ENCODE peak calls at places on chromosomes 16 and 17, in four cellular contexts. P is HCT116, Z is H1, W is HepG2. Q is an unnamed sample. For H3K27me3, the result is how much of the 10 kb centered on the place peaks cover.

GRCh38 chr16:31453255-31454204 is 5.8 kb upstream of the ARMC5 start:
- DNase-seq in P (no peak), Z (no peak), W (peak), Q (peak)

GRCh38 chr17:59765038-59765437 is 57.6 kb downstream of the VMP1 start:
- DNase-seq in P (no peak), Z (no peak), W (no peak), Q (no peak)

GRCh38 chr16:1014771-1015495 is 33.4 kb downstream of the SOX8 start:
- DNase-seq in P (no peak), Z (no peak), W (no peak), Q (no peak)

GRCh38 chr17:14508156-14508555 is 207.3 kb downstream of the HS3ST3B1 start:
- DNase-seq in P (no peak), Z (no peak), W (no peak), Q (no peak)

GRCh38 chr17:65550075-65550635 is 11.3 kb downstream of the AXIN2 start:
- DNase-seq in P (no peak), Z (no peak), W (no peak), Q (no peak)

GRCh38 chr16:54473201-54473993 is 186.8 kb upstream of the IRX3 start:
- DNase-seq in P (no peak), Z (no peak), W (no peak), Q (no peak)

GRCh38 chr17:34913001-34913400 is 48.3 kb downstream of the CCT6B start:
- DNase-seq in P (no peak), Z (peak), W (no peak), Q (no peak)

GRCh38 chr17:38725066-38725465 is 5.1 kb upstream of the CISD3 start:
- DNase-seq in P (no peak), Z (no peak), W (no peak), Q (no peak)

GRCh38 chr17:53626286-53626685 is 196.4 kb upstream of the KIF2B start:
- DNase-seq in P (no peak), Z (no peak), W (no peak), Q (peak)

GRCh38 chr16:2712063-2712441 is 8.0 kb downstream of the PRSS27 start:
- DNase-seq in P (no peak), Z (no peak), W (no peak), Q (no peak)

GRCh38 chr17:68821860-68822693 is 133.1 kb downstream of the ABCA8 start:
- DNase-seq in P (peak), Z (no peak), W (peak), Q (no peak)

GRCh38 chr17:38701504-38702165 is 3.4 kb upstream of the MLLT6 start:
- DNase-seq in P (no peak), Z (no peak), W (peak), Q (peak)

GRCh38 chr16:27177031-27177774 is 26.1 kb upstream of the KDM8 start:
- DNase-seq in P (no peak), Z (no peak), W (no peak), Q (no peak)

GRCh38 chr17:57459286-57459915 is 203.1 kb downstream of the MSI2 start:
- DNase-seq in P (peak), Z (no peak), W (peak), Q (peak)

GRCh38 chr16:9296273-9296593 is 204.8 kb downstream of the HAPSTR1 start:
- DNase-seq in P (no peak), Z (no peak), W (no peak), Q (no peak)

GRCh38 chr17:51820766-51821165 is 337.7 kb downstream of the CA10 start:
- DNase-seq in P (no peak), Z (no peak), W (no peak), Q (no peak)

GRCh38 chr17:35849469-35850348 is 19.0 kb downstream of the HEATR9 start:
- DNase-seq in P (peak), Z (peak), W (peak), Q (peak)

GRCh38 chr16:90044111-90044551 is 24.9 kb upstream of the DBNDD1 start:
- DNase-seq in P (peak), Z (no peak), W (peak), Q (peak)

GRCh38 chr16:57486858-57487834 is 853 bp upstream of the DOK4 start:
- DNase-seq in P (no peak), Z (no peak), W (no peak), Q (no peak)

GRCh38 chr16:87461466-87461975 is 31.3 kb downstream of the ZCCHC14 start:
- DNase-seq in P (peak), Z (peak), W (peak), Q (peak)

GRCh38 chr16:8905168-8905762 is 23.1 kb downstream of the LITAFD start:
- DNase-seq in P (peak), Z (no peak), W (peak), Q (no peak)

GRCh38 chr17:32792207-32792606 is 84.7 kb downstream of the MYO1D start:
- DNase-seq in P (no peak), Z (no peak), W (peak), Q (no peak)

GRCh38 chr17:55442953-55443683 is 21.5 kb upstream of the MMD start:
- DNase-seq in P (no peak), Z (no peak), W (peak), Q (no peak)

GRCh38 chr16:17499223-17499902 is 28.6 kb upstream of the XYLT1 start:
- DNase-seq in P (no peak), Z (no peak), W (no peak), Q (no peak)

GRCh38 chr17:7702776-7703175 is 2.2 kb upstream of the EFNB3 start:
- DNase-seq in P (no peak), Z (no peak), W (no peak), Q (no peak)

GRCh38 chr17:59342681-59343127 is 11.2 kb downstream of the YPEL2 start:
- DNase-seq in P (no peak), Z (no peak), W (no peak), Q (no peak)

GRCh38 chr17:1390422-1391367 is 9.3 kb downstream of the YWHAE start:
- DNase-seq in P (no peak), Z (no peak), W (no peak), Q (no peak)

GRCh38 chr16:53414381-53414780 is 19.9 kb upstream of the RBL2 start:
- DNase-seq in P (no peak), Z (no peak), W (no peak), Q (no peak)

GRCh38 chr17:44599298-44600175 is 42.3 kb downstream of the FZD2 start:
- DNase-seq in P (no peak), Z (no peak), W (no peak), Q (peak)

GRCh38 chr17:9244066-9245052 is 223.0 kb downstream of the NTN1 start:
- DNase-seq in P (no peak), Z (no peak), W (no peak), Q (no peak)

GRCh38 chr17:18981642-18982424 is 22.7 kb downstream of the FAM83G start:
- DNase-seq in P (peak), Z (no peak), W (peak), Q (peak)

GRCh38 chr16:49578435-49579024 is 204.9 kb downstream of the C16orf78 start:
- DNase-seq in P (no peak), Z (no peak), W (no peak), Q (no peak)

GRCh38 chr16:80299416-80299815 is 241.4 kb upstream of the DYNLRB2 start:
- DNase-seq in P (no peak), Z (no peak), W (peak), Q (no peak)

GRCh38 chr16:69773255-69773947 is 11.3 kb downstream of the WWP2 start:
- DNase-seq in P (no peak), Z (no peak), W (no peak), Q (no peak)

GRCh38 chr17:39225974-39226683 is 384 bp upstream of the STAC2 start:
- DNase-seq in P (no peak), Z (peak), W (no peak), Q (peak)

GRCh38 chr17:42247734-42248133 is 28.5 kb downstream of the STAT5B start:
- DNase-seq in P (no peak), Z (no peak), W (peak), Q (no peak)

GRCh38 chr16:424033-424622 is 1.3 kb upstream of the RAB11FIP3 start:
- DNase-seq in P (no peak), Z (no peak), W (peak), Q (no peak)

GRCh38 chr16:78926723-78927200 is 673.8 kb downstream of the MAF start:
- DNase-seq in P (no peak), Z (no peak), W (no peak), Q (no peak)

GRCh38 chr17:6054372-6054771 is 15.8 kb upstream of the WSCD1 start:
- DNase-seq in P (no peak), Z (no peak), W (no peak), Q (no peak)

DNA sequence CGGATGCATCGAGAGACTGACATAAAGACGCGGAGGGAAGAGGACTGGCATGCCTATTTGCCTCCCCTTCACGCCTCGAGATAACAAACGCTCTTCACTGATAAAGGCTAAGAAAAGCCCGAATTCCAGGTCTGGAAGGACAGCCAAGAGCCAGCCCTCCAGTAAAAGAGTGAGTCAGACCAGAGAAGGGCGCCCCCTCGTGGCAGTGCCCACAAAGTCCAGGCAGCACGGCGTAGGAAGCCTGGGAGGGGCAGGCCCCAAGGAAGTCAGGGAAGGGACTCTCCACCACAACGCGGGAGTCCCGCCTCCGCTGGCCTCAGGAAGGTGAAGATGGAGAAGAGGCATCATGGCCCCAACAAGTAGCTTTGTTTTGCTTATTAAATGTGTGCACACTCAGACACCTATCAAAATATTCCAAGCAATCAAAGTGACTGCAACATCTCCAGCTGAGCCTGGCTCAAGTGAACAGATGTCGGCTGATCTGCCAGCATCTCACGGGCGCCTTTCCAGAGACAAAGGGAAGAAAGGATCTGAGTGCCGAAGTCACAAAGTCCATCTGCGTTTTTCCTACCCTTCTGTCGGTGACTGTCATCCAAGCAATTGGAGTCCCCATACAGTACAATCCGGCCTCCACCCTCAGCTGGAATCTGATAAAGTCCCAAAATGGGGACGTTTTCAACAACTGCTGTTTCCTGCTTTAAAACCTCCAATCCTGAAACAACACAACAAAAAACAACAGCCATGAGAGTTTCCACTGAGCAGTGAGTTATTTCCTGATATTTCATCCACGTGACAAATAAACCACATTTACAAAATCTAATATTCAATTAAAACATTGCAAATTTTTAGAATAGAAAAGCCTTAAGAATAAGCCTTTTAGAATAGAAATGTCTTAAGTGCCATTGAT is 20.4 kb upstream of the SLC38A8 start:
- DNase-seq in P (peak), Z (peak), W (peak), Q (peak)
- TF ChIP-seq FOSL1 in P (peak), Z (no peak), W (no peak), Q (peak)

GRCh38 chr17:63506627-63507026 is 16.5 kb upstream of the KCNH6 start:
- DNase-seq in P (no peak), Z (no peak), W (no peak), Q (no peak)
- H3K27me3 ChIP-seq in P (under half), Z (under half), W (under half), Q (under half)

GRCh38 chr16:72960101-72960500 is 87.8 kb downstream of the ZFHX3 start:
- DNase-seq in P (no peak), Z (no peak), W (no peak), Q (no peak)
- TF ChIP-seq FOSL1 in P (no peak), Z (no peak), W (no peak), Q (no peak)

GRCh38 chr17:49891694-49892389 is 44.0 kb upstream of the TAC4 start:
- DNase-seq in P (no peak), Z (no peak), W (no peak), Q (no peak)
- H3K27me3 ChIP-seq in P (under half), Z (under half), W (under half), Q (under half)

GRCh38 chr16:29230671-29231091 is 175.8 kb downstream of the NPIPB11 start:
- DNase-seq in P (no peak), Z (no peak), W (no peak), Q (no peak)

GRCh38 chr16:29231231-29231630 is 175.3 kb downstream of the NPIPB11 start:
- DNase-seq in P (no peak), Z (no peak), W (no peak), Q (no peak)

GRCh38 chr16:29237971-29238370 is 168.5 kb downstream of the NPIPB11 start:
- DNase-seq in P (no peak), Z (no peak), W (no peak), Q (no peak)

DNA sequence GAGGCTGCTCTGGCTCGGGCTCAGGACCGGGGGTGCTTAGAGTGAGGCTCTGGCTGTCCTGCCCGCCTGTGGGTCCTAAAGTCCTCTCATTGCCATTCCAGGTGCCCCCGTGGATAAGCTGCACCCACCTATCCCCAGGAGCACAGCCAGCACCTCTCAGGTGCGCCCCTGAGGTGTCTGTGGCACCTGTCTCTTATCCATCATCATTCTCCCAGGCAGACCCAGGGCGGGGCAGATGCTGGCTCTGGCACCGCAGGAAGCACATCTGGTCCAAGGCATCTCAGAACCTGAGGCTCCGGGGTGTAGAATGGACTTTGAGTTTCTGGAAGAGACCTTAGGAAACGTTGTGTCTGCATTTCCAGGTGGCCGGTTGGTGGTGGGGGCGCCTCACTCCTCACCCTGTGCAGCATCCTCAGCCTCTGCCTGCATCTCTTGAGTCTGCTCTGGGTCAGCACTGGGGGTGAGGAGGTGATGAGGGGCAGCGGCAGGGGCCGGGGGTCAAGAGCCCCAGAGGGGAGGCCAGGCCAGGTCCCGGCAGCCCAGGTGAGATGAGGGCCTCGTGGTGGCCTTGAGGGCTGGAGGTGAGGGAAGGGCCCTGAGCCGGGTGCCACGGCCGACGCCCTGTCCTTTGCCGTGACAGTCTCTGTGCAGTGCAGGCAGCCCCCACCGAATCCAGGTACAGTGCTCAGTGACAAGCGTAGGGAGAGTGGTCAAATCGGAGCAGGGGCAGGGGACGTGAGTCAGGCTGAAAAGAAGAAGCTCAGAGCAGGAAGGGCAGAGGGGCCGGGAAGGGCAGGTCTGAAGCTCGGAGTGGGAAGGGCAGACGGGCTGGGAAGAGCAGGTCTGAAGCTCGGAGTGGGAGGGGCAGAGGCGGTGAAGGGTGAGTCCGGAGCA is 173.5 kb downstream of the NPIPB11 start:
- DNase-seq in P (no peak), Z (no peak), W (no peak), Q (no peak)
- TF ChIP-seq FOSL1 in P (no peak), Z (no peak), W (no peak), Q (no peak)

DNA sequence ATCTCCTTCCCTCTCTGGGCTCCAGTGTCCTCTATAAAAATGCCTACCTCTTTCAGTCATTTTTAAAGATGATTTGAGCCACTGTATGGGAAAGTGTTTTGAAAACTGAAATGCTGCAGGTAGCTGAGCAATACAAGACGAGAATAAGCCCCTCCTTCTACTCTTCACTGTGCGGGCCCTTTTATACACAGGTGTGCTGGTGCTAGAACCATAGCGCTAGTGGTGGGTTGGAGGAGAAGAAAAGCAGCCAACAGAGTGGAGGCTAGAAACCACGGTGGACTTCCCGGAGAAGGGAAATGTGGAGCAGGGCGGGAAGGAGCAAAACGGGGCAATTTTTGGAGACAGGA is 58.2 kb upstream of the DLX4 start:
- DNase-seq in P (no peak), Z (no peak), W (no peak), Q (no peak)
- H3K27me3 ChIP-seq in P (under half), Z (half or more), W (under half), Q (under half)

GRCh38 chr17:81285179-81285878 is 9.8 kb downstream of the SLC38A10 start:
- DNase-seq in P (no peak), Z (no peak), W (no peak), Q (peak)
- TF ChIP-seq FOSL1 in P (no peak), Z (no peak), W (no peak), Q (peak)

DNA sequence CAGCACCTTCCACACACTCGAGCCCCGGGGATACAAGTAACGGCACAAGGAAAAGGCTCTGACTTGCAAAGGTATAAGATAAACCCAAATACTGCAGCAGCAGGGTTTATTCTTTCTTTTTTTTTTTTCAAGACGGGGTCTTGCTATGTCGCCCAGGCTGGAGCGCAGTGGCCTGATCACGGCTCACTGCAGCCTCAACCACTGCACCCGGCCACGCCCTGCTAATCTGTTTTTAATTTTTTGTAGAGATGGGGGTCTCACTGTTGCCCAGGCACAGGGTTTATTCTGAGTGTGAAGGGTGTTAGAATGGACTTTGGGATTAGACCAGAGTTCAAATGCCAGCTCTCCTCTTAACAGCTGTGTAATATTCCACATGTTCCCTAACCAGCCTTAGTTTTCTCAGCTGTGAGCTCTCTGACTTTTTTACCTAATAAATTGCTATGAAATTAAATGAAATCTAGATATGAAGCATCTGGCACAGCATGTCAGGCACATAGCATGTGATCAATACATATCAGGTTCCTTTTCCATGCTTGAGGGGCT is 62.3 kb upstream of the ADCY9 start:
- DNase-seq in P (no peak), Z (no peak), W (no peak), Q (no peak)
- H3K27me3 ChIP-seq in P (under half), Z (under half), W (under half), Q (under half)

Q was measured in K562.